ENCODE peak calls at places on chromosome 21, in seven cellular contexts. One of them, this sample, is unnamed. For H3K4me1, the result is how much of the 10 kb centered on the place peaks cover.

GRCh38 chr21:37871121-37871862 is 45.0 kb downstream of the KCNJ6 start:
- DNase-seq in CD8-positive, alpha-beta T cell: no peak
- DNase-seq in BE2C: no peak
- DNase-seq in heart right ventricle: no peak
- DNase-seq in tibial artery: no peak
- DNase-seq in ovary: no peak
- DNase-seq in uterus: no peak
- DNase-seq in this sample: no peak

GRCh38 chr21:25908495-25908894 is 173.7 kb downstream of the GABPA start:
- DNase-seq in CD8-positive, alpha-beta T cell: no peak
- DNase-seq in BE2C: no peak
- DNase-seq in heart right ventricle: no peak
- DNase-seq in tibial artery: no peak
- DNase-seq in ovary: no peak
- DNase-seq in uterus: no peak
- DNase-seq in this sample: no peak

GRCh38 chr21:39050839-39051560 is 132.3 kb downstream of the PSMG1 start:
- DNase-seq in CD8-positive, alpha-beta T cell: no peak
- DNase-seq in BE2C: no peak
- DNase-seq in heart right ventricle: no peak
- DNase-seq in tibial artery: no peak
- DNase-seq in ovary: no peak
- DNase-seq in uterus: no peak
- DNase-seq in this sample: no peak

GRCh38 chr21:16522512-16522911 is 792.7 kb downstream of the USP25 start:
- DNase-seq in CD8-positive, alpha-beta T cell: no peak
- DNase-seq in BE2C: no peak
- DNase-seq in heart right ventricle: no peak
- DNase-seq in tibial artery: no peak
- DNase-seq in ovary: no peak
- DNase-seq in uterus: no peak
- DNase-seq in this sample: no peak

GRCh38 chr21:17231771-17232170 is 281.1 kb upstream of the CXADR start:
- DNase-seq in CD8-positive, alpha-beta T cell: no peak
- DNase-seq in BE2C: no peak
- DNase-seq in heart right ventricle: no peak
- DNase-seq in tibial artery: no peak
- DNase-seq in ovary: no peak
- DNase-seq in uterus: peak
- DNase-seq in this sample: no peak

GRCh38 chr21:33135925-33136324 is 66.0 kb downstream of the OLIG1 start:
- DNase-seq in CD8-positive, alpha-beta T cell: no peak
- DNase-seq in BE2C: no peak
- DNase-seq in heart right ventricle: no peak
- DNase-seq in tibial artery: no peak
- DNase-seq in ovary: no peak
- DNase-seq in uterus: no peak
- DNase-seq in this sample: no peak

GRCh38 chr21:41964171-41964570 is 10.4 kb upstream of the C2CD2 start:
- DNase-seq in CD8-positive, alpha-beta T cell: no peak
- DNase-seq in BE2C: no peak
- DNase-seq in heart right ventricle: no peak
- DNase-seq in tibial artery: no peak
- DNase-seq in ovary: no peak
- DNase-seq in uterus: no peak
- DNase-seq in this sample: peak

GRCh38 chr21:38806942-38807284 is 1.2 kb downstream of the ETS2 start:
- DNase-seq in CD8-positive, alpha-beta T cell: no peak
- DNase-seq in BE2C: no peak
- DNase-seq in heart right ventricle: no peak
- DNase-seq in tibial artery: no peak
- DNase-seq in ovary: no peak
- DNase-seq in uterus: no peak
- DNase-seq in this sample: no peak

GRCh38 chr21:32712641-32713040 is 15.2 kb downstream of the SYNJ1 start:
- DNase-seq in CD8-positive, alpha-beta T cell: no peak
- DNase-seq in BE2C: no peak
- DNase-seq in heart right ventricle: no peak
- DNase-seq in tibial artery: no peak
- DNase-seq in ovary: no peak
- DNase-seq in uterus: no peak
- DNase-seq in this sample: no peak

GRCh38 chr21:39634507-39634906 is 21.8 kb downstream of the B3GALT5 start:
- DNase-seq in CD8-positive, alpha-beta T cell: no peak
- DNase-seq in BE2C: no peak
- DNase-seq in heart right ventricle: no peak
- DNase-seq in tibial artery: no peak
- DNase-seq in ovary: no peak
- DNase-seq in uterus: no peak
- DNase-seq in this sample: no peak

GRCh38 chr21:15241997-15242767 is 177.4 kb upstream of the NRIP1 start:
- DNase-seq in CD8-positive, alpha-beta T cell: no peak
- DNase-seq in BE2C: no peak
- DNase-seq in heart right ventricle: no peak
- DNase-seq in tibial artery: no peak
- DNase-seq in ovary: no peak
- DNase-seq in uterus: no peak
- DNase-seq in this sample: no peak

GRCh38 chr21:41564871-41565281 is 56.9 kb upstream of the TMPRSS2 start:
- DNase-seq in CD8-positive, alpha-beta T cell: no peak
- DNase-seq in BE2C: no peak
- DNase-seq in heart right ventricle: no peak
- DNase-seq in tibial artery: no peak
- DNase-seq in ovary: no peak
- DNase-seq in uterus: no peak
- DNase-seq in this sample: no peak

GRCh38 chr21:23887709-23888303 is 1719.5 kb downstream of the MRPL39 start:
- DNase-seq in CD8-positive, alpha-beta T cell: peak
- DNase-seq in BE2C: no peak
- DNase-seq in heart right ventricle: no peak
- DNase-seq in tibial artery: no peak
- DNase-seq in ovary: no peak
- DNase-seq in uterus: no peak
- DNase-seq in this sample: no peak

GRCh38 chr21:40516336-40516735 is 330.6 kb downstream of the DSCAM start:
- DNase-seq in CD8-positive, alpha-beta T cell: no peak
- DNase-seq in BE2C: no peak
- DNase-seq in heart right ventricle: peak
- DNase-seq in tibial artery: peak
- DNase-seq in ovary: no peak
- DNase-seq in uterus: no peak
- DNase-seq in this sample: no peak

GRCh38 chr21:44020551-44020950 is 8.4 kb downstream of the TRAPPC10 start:
- DNase-seq in CD8-positive, alpha-beta T cell: no peak
- DNase-seq in BE2C: no peak
- DNase-seq in heart right ventricle: no peak
- DNase-seq in tibial artery: no peak
- DNase-seq in ovary: no peak
- DNase-seq in uterus: no peak
- DNase-seq in this sample: no peak

GRCh38 chr21:37862536-37862935 is 53.7 kb downstream of the KCNJ6 start:
- DNase-seq in CD8-positive, alpha-beta T cell: no peak
- DNase-seq in BE2C: no peak
- DNase-seq in heart right ventricle: peak
- DNase-seq in tibial artery: no peak
- DNase-seq in ovary: no peak
- DNase-seq in uterus: no peak
- DNase-seq in this sample: no peak

GRCh38 chr21:25489673-25490072 is 117.6 kb downstream of the MRPL39 start:
- DNase-seq in CD8-positive, alpha-beta T cell: no peak
- DNase-seq in BE2C: no peak
- DNase-seq in heart right ventricle: no peak
- DNase-seq in tibial artery: no peak
- DNase-seq in ovary: no peak
- DNase-seq in uterus: no peak
- DNase-seq in this sample: no peak

GRCh38 chr21:17732306-17732705 is 86.8 kb downstream of the C21orf91 start:
- DNase-seq in CD8-positive, alpha-beta T cell: no peak
- DNase-seq in BE2C: peak
- DNase-seq in heart right ventricle: no peak
- DNase-seq in tibial artery: no peak
- DNase-seq in ovary: no peak
- DNase-seq in uterus: no peak
- DNase-seq in this sample: no peak

GRCh38 chr21:28725396-28725795 is 267.3 kb downstream of the LTN1 start:
- DNase-seq in CD8-positive, alpha-beta T cell: no peak
- DNase-seq in BE2C: no peak
- DNase-seq in heart right ventricle: no peak
- DNase-seq in tibial artery: no peak
- DNase-seq in ovary: no peak
- DNase-seq in uterus: no peak
- DNase-seq in this sample: no peak

GRCh38 chr21:41243107-41243506 is 73.5 kb upstream of the FAM3B start:
- DNase-seq in CD8-positive, alpha-beta T cell: no peak
- DNase-seq in BE2C: no peak
- DNase-seq in heart right ventricle: no peak
- DNase-seq in tibial artery: no peak
- DNase-seq in ovary: no peak
- DNase-seq in uterus: no peak
- DNase-seq in this sample: no peak

GRCh38 chr21:16587671-16588379 is 858.0 kb downstream of the USP25 start:
- DNase-seq in CD8-positive, alpha-beta T cell: no peak
- DNase-seq in BE2C: peak
- DNase-seq in heart right ventricle: no peak
- DNase-seq in tibial artery: no peak
- DNase-seq in ovary: peak
- DNase-seq in uterus: peak
- DNase-seq in this sample: no peak

GRCh38 chr21:39186676-39187075 is 3.4 kb upstream of the PSMG1 start:
- DNase-seq in CD8-positive, alpha-beta T cell: no peak
- DNase-seq in BE2C: no peak
- DNase-seq in heart right ventricle: no peak
- DNase-seq in tibial artery: no peak
- DNase-seq in ovary: no peak
- DNase-seq in uterus: no peak
- DNase-seq in this sample: no peak

GRCh38 chr21:33419538-33420123 is 16.4 kb downstream of the IFNGR2 start:
- DNase-seq in CD8-positive, alpha-beta T cell: no peak
- DNase-seq in BE2C: no peak
- DNase-seq in heart right ventricle: no peak
- DNase-seq in tibial artery: no peak
- DNase-seq in ovary: peak
- DNase-seq in uterus: peak
- DNase-seq in this sample: no peak

GRCh38 chr21:26934383-26934782 is 32.5 kb downstream of the ADAMTS5 start:
- DNase-seq in CD8-positive, alpha-beta T cell: no peak
- DNase-seq in BE2C: no peak
- DNase-seq in heart right ventricle: no peak
- DNase-seq in tibial artery: no peak
- DNase-seq in ovary: no peak
- DNase-seq in uterus: no peak
- DNase-seq in this sample: no peak

GRCh38 chr21:31647650-31648049 is 11.8 kb upstream of the SOD1 start:
- DNase-seq in CD8-positive, alpha-beta T cell: no peak
- DNase-seq in BE2C: no peak
- DNase-seq in heart right ventricle: no peak
- DNase-seq in tibial artery: no peak
- DNase-seq in ovary: no peak
- DNase-seq in uterus: no peak
- DNase-seq in this sample: no peak

GRCh38 chr21:28737671-28738279 is 254.9 kb downstream of the LTN1 start:
- DNase-seq in CD8-positive, alpha-beta T cell: no peak
- DNase-seq in BE2C: peak
- DNase-seq in heart right ventricle: no peak
- DNase-seq in tibial artery: no peak
- DNase-seq in ovary: no peak
- DNase-seq in uterus: no peak
- DNase-seq in this sample: no peak

GRCh38 chr21:45450741-45451740 is 46.1 kb downstream of the COL18A1 start:
- DNase-seq in CD8-positive, alpha-beta T cell: no peak
- DNase-seq in BE2C: no peak
- DNase-seq in heart right ventricle: no peak
- DNase-seq in tibial artery: no peak
- DNase-seq in ovary: peak
- DNase-seq in uterus: no peak
- DNase-seq in this sample: no peak
- H3K4me1 ChIP-seq in CD8-positive, alpha-beta T cell: under half
- H3K4me1 ChIP-seq in BE2C: under half
- H3K4me1 ChIP-seq in heart right ventricle: under half
- H3K4me1 ChIP-seq in tibial artery: under half
- H3K4me1 ChIP-seq in ovary: under half
- H3K4me1 ChIP-seq in uterus: under half
- H3K4me1 ChIP-seq in this sample: under half

GRCh38 chr21:34800797-34801518 is 132.2 kb downstream of the CLIC6 start:
- DNase-seq in CD8-positive, alpha-beta T cell: no peak
- DNase-seq in BE2C: no peak
- DNase-seq in heart right ventricle: no peak
- DNase-seq in tibial artery: no peak
- DNase-seq in ovary: no peak
- DNase-seq in uterus: no peak
- DNase-seq in this sample: no peak

GRCh38 chr21:34799092-34799491 is 130.3 kb downstream of the CLIC6 start:
- DNase-seq in CD8-positive, alpha-beta T cell: no peak
- DNase-seq in BE2C: no peak
- DNase-seq in heart right ventricle: no peak
- DNase-seq in tibial artery: no peak
- DNase-seq in ovary: no peak
- DNase-seq in uterus: no peak
- DNase-seq in this sample: no peak

GRCh38 chr21:34802180-34802899 is 133.5 kb downstream of the CLIC6 start:
- DNase-seq in CD8-positive, alpha-beta T cell: no peak
- DNase-seq in BE2C: no peak
- DNase-seq in heart right ventricle: no peak
- DNase-seq in tibial artery: no peak
- DNase-seq in ovary: no peak
- DNase-seq in uterus: no peak
- DNase-seq in this sample: no peak

GRCh38 chr21:34803792-34804440 is 135.1 kb downstream of the CLIC6 start:
- DNase-seq in CD8-positive, alpha-beta T cell: no peak
- DNase-seq in BE2C: no peak
- DNase-seq in heart right ventricle: no peak
- DNase-seq in tibial artery: no peak
- DNase-seq in ovary: no peak
- DNase-seq in uterus: no peak
- DNase-seq in this sample: no peak

GRCh38 chr21:34801519-34802132 is 132.8 kb downstream of the CLIC6 start:
- DNase-seq in CD8-positive, alpha-beta T cell: no peak
- DNase-seq in BE2C: no peak
- DNase-seq in heart right ventricle: no peak
- DNase-seq in tibial artery: no peak
- DNase-seq in ovary: no peak
- DNase-seq in uterus: no peak
- DNase-seq in this sample: peak
- TF ChIP-seq CTCF in CD8-positive, alpha-beta T cell: no peak
- TF ChIP-seq CTCF in BE2C: peak
- TF ChIP-seq CTCF in heart right ventricle: peak
- TF ChIP-seq CTCF in tibial artery: no peak
- TF ChIP-seq CTCF in ovary: peak
- TF ChIP-seq CTCF in uterus: no peak
- TF ChIP-seq CTCF in this sample: no peak

GRCh38 chr21:42990251-42990650 is 15.9 kb downstream of the PKNOX1 start:
- DNase-seq in CD8-positive, alpha-beta T cell: no peak
- DNase-seq in BE2C: no peak
- DNase-seq in heart right ventricle: no peak
- DNase-seq in tibial artery: no peak
- DNase-seq in ovary: no peak
- DNase-seq in uterus: no peak
- DNase-seq in this sample: no peak
- H3K4me1 ChIP-seq in CD8-positive, alpha-beta T cell: under half
- H3K4me1 ChIP-seq in BE2C: under half
- H3K4me1 ChIP-seq in heart right ventricle: under half
- H3K4me1 ChIP-seq in tibial artery: under half
- H3K4me1 ChIP-seq in ovary: under half
- H3K4me1 ChIP-seq in uterus: under half
- H3K4me1 ChIP-seq in this sample: under half

GRCh38 chr21:36700961-36701911 is 2.3 kb downstream of the SIM2 start:
- DNase-seq in CD8-positive, alpha-beta T cell: no peak
- DNase-seq in BE2C: no peak
- DNase-seq in heart right ventricle: no peak
- DNase-seq in tibial artery: no peak
- DNase-seq in ovary: no peak
- DNase-seq in uterus: no peak
- DNase-seq in this sample: no peak
- TF ChIP-seq CTCF in CD8-positive, alpha-beta T cell: no peak
- TF ChIP-seq CTCF in BE2C: no peak
- TF ChIP-seq CTCF in heart right ventricle: no peak
- TF ChIP-seq CTCF in tibial artery: no peak
- TF ChIP-seq CTCF in ovary: no peak
- TF ChIP-seq CTCF in uterus: no peak
- TF ChIP-seq CTCF in this sample: no peak

This sample was measured in ascending aorta.